ENCODE peak calls at places on chromosome 16, in eight cellular contexts. O is progenitor cell of endocrine pancreas; K is esophagus squamous epithelium; F is HEK293T; R is thoracic aorta; E is stimulated activated CD8-positive, alpha-beta memory T cell treated with anti-CD3 and anti-CD28 coated beads, Interleukin-15, amount 100 ng/mL, for 1 hour; Z is NCI-H146; I is NCI-H1105. X is an unnamed sample.

GRCh38 chr16:71626018-71626857 is at the start of gene MARVELD3:
- DNase-seq in F (no peak), Z (peak; percentile 79), E (no peak), R (no peak), I (peak; percentile 46), K (no peak), O (peak; percentile 96), X (no peak)

GRCh38 chr16:69113216-69113615 is 7.8 kb downstream of the HAS3 start:
- DNase-seq in I (no peak), F (no peak), K (no peak), Z (no peak), O (no peak), R (no peak), E (no peak), X (no peak)

GRCh38 chr16:88599825-88600538 is 29.8 kb downstream of the ZC3H18 start:
- DNase-seq in O (no peak), Z (no peak), K (no peak), E (no peak), F (no peak), R (no peak), I (no peak), X (no peak)

GRCh38 chr16:58088116-58088515 is 41.1 kb downstream of the CFAP20 start:
- DNase-seq in F (no peak), E (no peak), O (no peak), Z (no peak), K (no peak), I (no peak), R (no peak), X (no peak)

GRCh38 chr16:69123894-69124293 is 8.5 kb downstream of the CHTF8 start:
- DNase-seq in R (no peak), I (no peak), F (peak; percentile 58), O (no peak), E (peak; percentile 55), Z (peak; percentile 64), K (no peak), X (peak; percentile 64)

GRCh38 chr16:3643095-3643730 is 11.3 kb upstream of the DNASE1 start:
- DNase-seq in F (no peak), R (no peak), I (no peak), Z (no peak), K (no peak), E (no peak), O (no peak), X (no peak)

GRCh38 chr16:65059421-65059980 is 62.4 kb downstream of the CDH11 start:
- DNase-seq in R (no peak), Z (no peak), F (no peak), I (no peak), O (peak; percentile 13), E (no peak), K (no peak), X (peak; percentile 93)

GRCh38 chr16:2867987-2868789 is 10.2 kb upstream of the PRSS22 start:
- DNase-seq in K (peak; percentile 65), Z (peak; percentile 91), E (peak; percentile 94), F (peak; percentile 95), I (peak; percentile 73), O (peak; percentile 97), R (peak; percentile 80), X (peak; percentile 92)

GRCh38 chr16:88830250-88830649 is 18.5 kb upstream of the APRT start:
- DNase-seq in O (no peak), I (no peak), F (no peak), Z (no peak), E (no peak), R (no peak), K (no peak), X (no peak)

GRCh38 chr16:2229602-2230250 is 6.3 kb downstream of the E4F1 start:
- DNase-seq in Z (no peak), E (no peak), K (no peak), I (no peak), O (no peak), R (no peak), F (no peak), X (no peak)

GRCh38 chr16:13148836-13149235 is 247.4 kb downstream of the SHISA9 start:
- DNase-seq in O (no peak), Z (no peak), I (no peak), E (no peak), R (no peak), F (no peak), K (no peak), X (no peak)

GRCh38 chr16:27067138-27067537 is 411 bp downstream of the C16orf82 start:
- DNase-seq in R (no peak), F (no peak), K (no peak), I (no peak), O (no peak), Z (no peak), E (no peak), X (no peak)

GRCh38 chr16:12320298-12320706 is 343.8 kb downstream of the SNX29 start:
- DNase-seq in K (no peak), I (no peak), F (no peak), Z (peak; percentile 86), E (no peak), O (no peak), R (no peak), X (no peak)

GRCh38 chr16:76670125-76670857 is 393.1 kb downstream of the CNTNAP4 start:
- DNase-seq in F (no peak), O (no peak), R (no peak), K (no peak), E (no peak), Z (no peak), I (no peak), X (no peak)

GRCh38 chr16:69166946-69167930 is 19.7 kb upstream of the SNTB2 start:
- DNase-seq in O (no peak), I (no peak), Z (no peak), F (no peak), K (no peak), R (no peak), E (no peak), X (peak; percentile 50)

GRCh38 chr16:67873435-67874146 is 739 bp downstream of the EDC4 start:
- DNase-seq in K (no peak), Z (peak; percentile 24), O (no peak), I (no peak), R (no peak), F (no peak), E (no peak), X (no peak)

GRCh38 chr16:51148674-51149228 is 2.3 kb downstream of the SALL1 start:
- DNase-seq in R (no peak), E (no peak), Z (no peak), O (no peak), I (no peak), F (no peak), K (no peak), X (no peak)

GRCh38 chr16:19672378-19672777 is 45.6 kb downstream of the KNOP1 start:
- DNase-seq in O (no peak), K (no peak), Z (no peak), I (no peak), F (no peak), E (no peak), R (no peak), X (no peak)

GRCh38 chr16:27084296-27085065 is 17.8 kb downstream of the C16orf82 start:
- DNase-seq in E (no peak), F (no peak), Z (no peak), O (no peak), R (no peak), I (no peak), K (no peak), X (no peak)

GRCh38 chr16:80200079-80200478 is 340.7 kb upstream of the DYNLRB2 start:
- DNase-seq in Z (no peak), R (no peak), E (no peak), K (no peak), F (no peak), O (no peak), I (no peak), X (no peak)

GRCh38 chr16:8736123-8736680 is 61.2 kb downstream of the TMEM186 start:
- DNase-seq in R (no peak), E (no peak), K (no peak), I (no peak), Z (no peak), O (no peak), F (no peak), X (no peak)

X was measured in foreskin melanocyte.